ENCODE peak calls at places on chromosomes 1 and 21, in five cellular contexts. O, T, K, V and N are unnamed samples.

GRCh38 chr1:206982216-206982615 is 12.0 kb upstream of the FCAMR start:
- DNase-seq in O (peak), T (peak), K (no peak), V (peak), N (peak)

GRCh38 chr1:77193951-77194350 is 25.3 kb downstream of the PIGK start:
- DNase-seq in O (no peak), T (no peak), K (no peak), V (no peak), N (no peak)

GRCh38 chr1:216281757-216282156 is 141.5 kb downstream of the USH2A start:
- DNase-seq in O (no peak), T (no peak), K (no peak), V (no peak), N (no peak)

GRCh38 chr1:118247593-118247992 is 62.6 kb upstream of the SPAG17 start:
- DNase-seq in O (peak), T (no peak), K (no peak), V (peak), N (peak)

GRCh38 chr1:74937176-74937575 is 197.0 kb upstream of the LHX8 start:
- DNase-seq in O (no peak), T (peak), K (no peak), V (peak), N (no peak)

GRCh38 chr1:151713044-151713443 is 3.6 kb downstream of the CELF3 start:
- DNase-seq in O (no peak), T (no peak), K (no peak), V (no peak), N (no peak)

GRCh38 chr21:40841524-40842196 is 5.3 kb downstream of the DSCAM start:
- DNase-seq in O (no peak), T (peak), K (no peak), V (peak), N (peak)

GRCh38 chr1:10253755-10254154 is 43.4 kb downstream of the KIF1B start:
- DNase-seq in O (peak), T (peak), K (peak), V (no peak), N (peak)

GRCh38 chr1:209257021-209257420 is 326.5 kb upstream of the CAMK1G start:
- DNase-seq in O (no peak), T (no peak), K (no peak), V (no peak), N (no peak)

GRCh38 chr1:79040424-79041089 is 34.0 kb upstream of the ADGRL4 start:
- DNase-seq in O (peak), T (peak), K (no peak), V (no peak), N (no peak)

GRCh38 chr1:151547119-151547899 is 7.2 kb downstream of the TUFT1 start:
- DNase-seq in O (peak), T (peak), K (peak), V (peak), N (peak)

GRCh38 chr1:118142546-118142945 is 42.5 kb downstream of the SPAG17 start:
- DNase-seq in O (no peak), T (no peak), K (no peak), V (no peak), N (no peak)

GRCh38 chr1:201505505-201505893 is 1.4 kb downstream of the CSRP1 start:
- DNase-seq in O (peak), T (peak), K (peak), V (no peak), N (peak)

GRCh38 chr1:228434674-228435073 is 18.0 kb upstream of the TRIM17 start:
- DNase-seq in O (peak), T (no peak), K (no peak), V (no peak), N (no peak)

GRCh38 chr1:27402349-27402754 is 9.9 kb downstream of the GPR3 start:
- DNase-seq in O (peak), T (peak), K (peak), V (peak), N (peak)

GRCh38 chr1:15584489-15585363 is at the start of gene AGMAT:
- DNase-seq in O (peak), T (no peak), K (no peak), V (peak), N (no peak)

GRCh38 chr1:187001198-187001904 is 172.6 kb downstream of the PLA2G4A start:
- DNase-seq in O (peak), T (peak), K (no peak), V (no peak), N (peak)

GRCh38 chr1:218694635-218695034 is 349.5 kb downstream of the TGFB2 start:
- DNase-seq in O (peak), T (no peak), K (no peak), V (no peak), N (no peak)

GRCh38 chr1:215682232-215682631 is 115.1 kb downstream of the KCTD3 start:
- DNase-seq in O (no peak), T (no peak), K (no peak), V (no peak), N (peak)

GRCh38 chr1:218459878-218460277 is 114.7 kb downstream of the TGFB2 start:
- DNase-seq in O (peak), T (peak), K (no peak), V (peak), N (peak)

DNA sequence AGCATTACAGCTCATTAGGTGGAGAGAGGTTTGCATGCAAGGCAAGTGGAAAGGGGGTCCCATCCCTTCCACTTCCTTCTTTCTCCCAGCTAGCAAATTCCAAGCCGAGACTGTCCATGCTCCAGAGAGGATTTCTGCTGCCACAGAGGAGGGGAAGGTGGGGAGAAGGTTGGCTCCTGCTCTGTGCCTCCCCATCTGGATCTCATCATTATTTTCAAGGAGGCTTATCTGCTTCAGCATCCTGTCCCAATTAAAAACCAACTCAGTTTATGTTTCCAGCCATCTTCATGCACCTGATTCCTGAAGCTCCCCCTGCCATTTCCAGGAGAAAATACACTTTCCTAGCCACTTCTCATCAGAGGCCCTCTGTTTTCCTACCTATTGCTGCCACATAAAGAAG is 66.8 kb upstream of the GOLT1A start:
- DNase-seq in O (no peak), T (no peak), K (no peak), V (no peak), N (no peak)
- TF ChIP-seq CTCF in O (no peak), T (no peak), K (no peak), V (no peak), N (no peak)

GRCh38 chr1:42941640-42942330 is 16.9 kb downstream of the SLC2A1 start:
- DNase-seq in O (peak), T (peak), K (peak), V (no peak), N (peak)
- H3K4me3 ChIP-seq in O (no peak), T (no peak), K (no peak), V (no peak), N (peak)

DNA sequence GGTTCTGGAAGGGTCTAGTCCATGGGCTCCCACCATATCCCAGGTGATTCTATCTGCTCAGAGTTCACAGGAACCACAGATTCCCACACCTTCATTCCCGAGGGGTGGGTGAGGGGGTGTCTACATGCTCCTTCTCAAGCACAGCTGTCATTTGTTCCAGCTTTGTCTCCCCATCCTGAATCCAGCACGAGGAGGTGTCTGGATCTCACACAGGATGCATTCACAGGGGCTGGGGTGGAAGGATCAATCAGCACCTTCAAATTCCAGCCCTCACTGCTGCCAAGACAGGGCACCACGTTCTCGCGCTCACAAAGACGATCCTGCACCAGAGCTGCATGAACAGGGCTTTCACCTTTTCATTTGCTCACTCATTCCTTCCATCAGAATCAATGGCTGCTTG is 52.7 kb downstream of the TCP10L start:
- DNase-seq in O (no peak), T (no peak), K (no peak), V (no peak), N (no peak)
- TF ChIP-seq CTCF in O (no peak), T (no peak), K (no peak), V (no peak), N (no peak)

DNA sequence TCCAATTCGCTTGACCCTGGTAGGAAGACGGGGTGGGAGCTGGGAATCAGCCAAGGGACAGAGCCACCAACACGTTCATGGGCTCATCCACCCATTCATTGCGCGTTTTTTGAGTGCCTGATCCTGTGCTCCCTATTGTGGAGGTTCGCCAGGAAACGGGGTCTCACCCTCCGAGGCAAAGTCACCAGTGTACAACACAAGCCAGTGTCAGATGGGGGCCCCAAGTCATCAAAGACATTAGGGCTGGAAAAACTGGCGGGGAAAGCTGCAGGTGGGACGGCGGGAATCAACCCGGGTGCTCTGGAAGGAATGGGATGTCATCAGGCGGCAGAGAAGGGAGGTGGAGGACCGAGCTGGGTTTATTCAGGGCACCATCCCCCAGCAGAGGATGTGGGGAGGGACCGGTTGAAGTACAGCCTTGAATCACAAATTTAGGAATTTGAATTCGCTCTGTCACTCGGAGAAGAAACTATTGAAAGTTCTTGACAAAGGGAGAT is 667 bp upstream of the NID1 start:
- DNase-seq in O (no peak), T (no peak), K (no peak), V (peak), N (no peak)
- H3K4me3 ChIP-seq in O (peak), T (peak), K (peak), V (peak), N (peak)

GRCh38 chr1:178036090-178036489 is 57.8 kb upstream of the RASAL2 start:
- DNase-seq in O (no peak), T (no peak), K (no peak), V (no peak), N (no peak)

GRCh38 chr1:178039826-178040380 is 54.0 kb upstream of the RASAL2 start:
- DNase-seq in O (no peak), T (no peak), K (no peak), V (no peak), N (no peak)

GRCh38 chr1:178034676-178035075 is 59.2 kb upstream of the RASAL2 start:
- DNase-seq in O (no peak), T (no peak), K (no peak), V (no peak), N (no peak)

GRCh38 chr1:178038372-178038771 is 55.5 kb upstream of the RASAL2 start:
- DNase-seq in O (no peak), T (no peak), K (no peak), V (no peak), N (no peak)

GRCh38 chr1:178037510-178038253 is 56.2 kb upstream of the RASAL2 start:
- DNase-seq in O (peak), T (peak), K (peak), V (peak), N (peak)
- TF ChIP-seq CTCF in O (peak), T (peak), K (peak), V (peak), N (peak)

GRCh38 chr1:25692560-25692959 is 76.0 kb downstream of the MAN1C1 start:
- DNase-seq in O (no peak), T (no peak), K (no peak), V (peak), N (no peak)

GRCh38 chr1:25694591-25695007 is 78.0 kb downstream of the MAN1C1 start:
- DNase-seq in O (peak), T (no peak), K (peak), V (no peak), N (no peak)

GRCh38 chr1:25695991-25696330 is 79.4 kb downstream of the MAN1C1 start:
- DNase-seq in O (peak), T (peak), K (peak), V (no peak), N (peak)

GRCh38 chr1:25695066-25695990 is 78.7 kb downstream of the MAN1C1 start:
- DNase-seq in O (peak), T (peak), K (peak), V (peak), N (peak)

GRCh38 chr1:25694167-25694566 is 77.6 kb downstream of the MAN1C1 start:
- DNase-seq in O (no peak), T (no peak), K (peak), V (peak), N (no peak)
- H3K4me3 ChIP-seq in O (no peak), T (no peak), K (no peak), V (no peak), N (no peak)

DNA sequence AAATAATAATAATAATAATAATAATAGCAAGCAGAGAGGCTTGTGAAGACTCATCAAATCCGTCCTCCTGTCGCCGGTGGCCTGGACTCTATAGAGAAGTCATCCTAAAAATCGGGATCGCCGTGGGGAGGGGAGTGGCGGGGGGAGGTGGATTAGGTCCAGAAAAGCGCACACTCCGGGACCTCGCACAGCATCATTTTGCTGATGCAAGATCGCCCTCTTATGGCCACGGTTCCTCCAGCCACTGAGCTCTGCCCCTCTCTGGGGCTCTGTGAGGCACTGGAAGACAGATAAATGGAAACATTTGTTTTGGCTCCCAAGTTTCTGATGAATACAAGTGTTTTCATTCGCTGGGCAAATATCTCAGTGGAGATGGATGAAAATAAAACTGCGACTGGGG is 612.0 kb downstream of the MATN1 start:
- DNase-seq in O (peak), T (peak), K (no peak), V (peak), N (peak)
- TF ChIP-seq CTCF in O (peak), T (peak), K (no peak), V (peak), N (peak)

DNA sequence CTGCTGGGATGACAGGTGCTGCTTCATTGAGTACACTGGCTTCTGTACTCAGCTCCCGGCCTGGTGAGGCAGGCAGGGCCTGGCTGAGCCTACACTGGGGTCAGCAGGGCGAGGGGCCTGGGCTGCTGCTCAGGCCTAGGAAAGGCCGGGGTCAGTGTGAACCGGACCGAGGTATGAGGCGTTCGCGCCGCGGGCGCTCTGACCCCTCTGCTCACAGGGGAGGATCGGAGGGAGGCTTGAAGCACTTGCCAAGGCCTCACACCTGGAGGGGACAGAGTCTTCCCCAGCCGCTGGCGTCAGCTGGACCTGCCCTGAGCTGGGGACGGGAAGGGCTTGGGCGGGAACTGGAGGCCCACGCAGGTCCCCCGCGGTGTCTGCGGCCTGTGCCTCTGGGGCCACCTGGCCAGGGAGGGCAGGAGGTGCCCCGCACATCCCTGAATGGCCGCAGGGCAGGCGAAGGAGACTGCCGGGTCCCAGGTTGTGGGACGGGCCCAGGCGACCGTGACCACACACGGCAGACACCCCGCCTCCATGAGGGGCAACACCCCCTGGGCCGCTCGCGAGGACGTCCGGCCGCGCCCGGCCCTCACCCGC is 466 bp downstream of the PEX10 start:
- DNase-seq in O (no peak), T (no peak), K (no peak), V (no peak), N (peak)
- H3K4me3 ChIP-seq in O (peak), T (peak), K (peak), V (peak), N (peak)

DNA sequence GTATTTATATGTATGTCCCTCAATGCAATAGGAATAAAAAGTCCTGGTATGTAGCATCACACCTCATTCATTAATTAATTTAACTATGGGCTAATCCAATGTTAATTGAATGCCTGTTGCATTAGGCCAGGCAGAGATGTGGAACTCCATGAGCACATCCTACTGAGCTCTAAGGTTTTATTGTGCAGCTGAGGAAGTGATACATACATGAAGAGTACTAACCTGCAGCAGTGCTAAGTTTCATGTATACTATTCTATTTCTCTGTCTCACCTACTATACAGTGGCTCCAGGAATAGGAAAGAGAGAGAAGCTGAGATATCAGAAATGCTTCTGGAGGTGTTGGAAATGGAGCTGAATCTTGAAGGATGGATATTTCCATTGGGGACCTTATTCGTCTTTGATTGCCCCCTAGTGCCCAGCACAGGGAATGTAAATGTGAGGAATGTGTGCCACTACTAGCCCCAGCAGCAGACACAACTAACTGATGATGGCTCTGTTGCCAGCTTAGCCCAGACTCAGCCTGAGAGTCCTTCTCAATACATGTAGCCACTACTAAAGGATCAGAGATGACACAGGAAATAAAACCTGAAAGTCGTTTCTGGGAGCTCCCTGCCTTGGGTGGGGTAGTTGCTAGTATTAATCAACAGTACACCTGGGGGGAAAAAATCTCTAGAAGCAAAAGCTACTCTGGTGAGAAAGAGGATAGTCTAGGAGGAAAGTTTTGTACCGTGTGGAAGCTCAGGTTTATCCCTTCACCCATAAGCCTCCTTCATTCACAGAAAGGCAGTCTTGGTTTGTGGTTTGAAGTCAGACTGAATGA is 173.3 kb upstream of the FOXD3 start:
- DNase-seq in O (peak), T (peak), K (no peak), V (peak), N (peak)
- TF ChIP-seq CTCF in O (peak), T (peak), K (no peak), V (peak), N (peak)